ENCODE peak calls at places on chromosomes 7 and 10, in eight cellular contexts. N is CD4-positive, CD25-positive, alpha-beta regulatory T cell; D is astrocyte; G is body of pancreas; A is cardiac muscle cell; K is adrenal gland; Q is brain microvascular endothelial cell; B is right cardiac atrium. M is an unnamed sample. For H3K27me3, the result is how much of the 10 kb centered on the place peaks cover.

GRCh38 chr10:73246322-73246782 is 703 bp downstream of the DNAJC9 start:
- DNase-seq in K (no peak), B (no peak), G (no peak), A (no peak), N (no peak), Q (no peak), D (no peak), M (no peak)

GRCh38 chr7:44382459-44383300 is 57.3 kb upstream of the CAMK2B start:
- DNase-seq in D (no peak), G (no peak), B (peak), K (peak), N (no peak), Q (no peak), A (peak), M (no peak)

GRCh38 chr7:139358541-139359365 is 941 bp upstream of the LUC7L2 start:
- DNase-seq in D (no peak), G (no peak), K (no peak), A (no peak), N (no peak), B (no peak), Q (no peak), M (peak)

GRCh38 chr7:91731962-91732361 is 148.5 kb downstream of the MTERF1 start:
- DNase-seq in K (no peak), Q (no peak), G (no peak), N (no peak), D (no peak), B (no peak), A (peak), M (no peak)

GRCh38 chr7:28957822-28958234 is 302 bp downstream of the TRIL start:
- DNase-seq in D (no peak), G (no peak), A (peak), K (peak), B (no peak), N (no peak), Q (no peak), M (peak)

GRCh38 chr10:69065406-69066361 is 22.2 kb upstream of the SRGN start:
- DNase-seq in D (peak), N (no peak), B (peak), G (peak), Q (peak), A (no peak), K (no peak), M (no peak)

GRCh38 chr10:72259491-72260214 is 14.1 kb upstream of the DDIT4 start:
- DNase-seq in B (no peak), A (no peak), N (no peak), G (no peak), D (peak), K (no peak), Q (peak), M (peak)

GRCh38 chr7:149209518-149210269 is 14.3 kb downstream of the ZNF282 start:
- DNase-seq in K (no peak), B (no peak), Q (peak), D (peak), G (no peak), N (peak), A (peak), M (peak)

GRCh38 chr7:138542183-138542582 is 82.1 kb downstream of the TRIM24 start:
- DNase-seq in D (no peak), B (no peak), N (no peak), G (no peak), Q (no peak), A (no peak), K (no peak), M (no peak)

GRCh38 chr10:7423521-7423920 is 12.7 kb upstream of the SFMBT2 start:
- DNase-seq in N (no peak), D (no peak), B (no peak), G (no peak), A (no peak), Q (no peak), K (no peak), M (no peak)

GRCh38 chr7:130901209-130901783 is 167.3 kb upstream of the KLF14 start:
- DNase-seq in K (no peak), D (peak), B (peak), A (no peak), Q (peak), N (no peak), G (peak), M (peak)

GRCh38 chr7:129772646-129773280 is 161.2 kb downstream of the NRF1 start:
- DNase-seq in K (no peak), A (no peak), D (no peak), Q (no peak), N (no peak), G (no peak), B (no peak), M (no peak)

GRCh38 chr10:32938554-32939061 is 19.4 kb downstream of the ITGB1 start:
- DNase-seq in N (no peak), D (no peak), A (peak), K (peak), B (peak), Q (no peak), G (peak), M (peak)

GRCh38 chr7:76358053-76358477 is 726 bp downstream of the YWHAG start:
- DNase-seq in G (peak), K (peak), D (no peak), N (no peak), B (peak), Q (no peak), A (no peak), M (peak)

GRCh38 chr7:42099076-42099836 is 137.8 kb downstream of the GLI3 start:
- DNase-seq in N (no peak), B (no peak), K (no peak), D (no peak), A (no peak), G (no peak), Q (no peak), M (no peak)

GRCh38 chr10:73590881-73591577 is at the start of gene USP54:
- DNase-seq in K (no peak), N (no peak), A (peak), B (no peak), G (no peak), D (peak), Q (peak), M (no peak)

GRCh38 chr10:6108631-6109443 is 20.0 kb downstream of the RBM17 start:
- DNase-seq in D (peak), Q (no peak), N (peak), K (no peak), A (peak), G (no peak), B (no peak), M (peak)

GRCh38 chr10:120824864-120825263 is 26.3 kb upstream of the WDR11 start:
- DNase-seq in B (no peak), N (no peak), K (peak), D (peak), G (no peak), Q (no peak), A (peak), M (peak)

GRCh38 chr7:107850671-107851070 is 40.3 kb upstream of the DLD start:
- DNase-seq in B (no peak), Q (no peak), A (no peak), N (no peak), K (no peak), G (no peak), D (no peak), M (no peak)
- H3K4me3 ChIP-seq in B (no peak), Q (no peak), A (no peak), N (no peak), K (no peak), G (no peak), D (no peak), M (no peak)

GRCh38 chr10:84221916-84222315 is 3.4 kb downstream of the LRIT2 start:
- DNase-seq in B (no peak), K (no peak), G (no peak), A (no peak), D (no peak), Q (no peak), N (no peak), M (no peak)

GRCh38 chr10:84214612-84215235 is 10.6 kb downstream of the LRIT2 start:
- DNase-seq in Q (no peak), B (no peak), N (no peak), D (no peak), G (no peak), A (no peak), K (no peak), M (peak)

GRCh38 chr10:84214046-84214572 is 11.2 kb downstream of the LRIT2 start:
- DNase-seq in A (no peak), G (no peak), B (no peak), K (no peak), N (no peak), Q (no peak), D (no peak), M (no peak)

GRCh38 chr10:84216834-84217233 is 8.5 kb downstream of the LRIT2 start:
- DNase-seq in Q (no peak), K (no peak), G (no peak), N (no peak), D (no peak), B (no peak), A (no peak), M (no peak)

DNA sequence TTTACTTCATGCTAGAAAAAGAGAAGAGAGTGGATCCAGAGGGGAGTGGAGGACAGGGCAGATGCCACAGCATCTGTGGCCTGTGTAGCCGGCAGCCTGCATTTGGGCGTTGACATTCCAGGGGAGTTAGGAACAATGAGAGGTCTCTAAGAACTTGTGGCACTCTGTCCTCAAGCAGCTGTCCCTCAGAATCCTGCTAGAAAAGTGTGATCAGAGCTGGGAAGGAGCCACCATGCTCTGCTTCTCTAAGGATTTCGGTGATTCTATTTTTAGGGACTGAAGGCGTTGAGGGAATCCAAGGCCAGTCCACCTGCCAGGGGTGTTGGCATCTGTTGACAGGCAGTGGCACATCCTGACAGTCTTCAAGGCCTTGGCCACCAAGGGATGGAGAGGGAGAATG is 7.6 kb downstream of the LRIT2 start:
- DNase-seq in A (no peak), K (no peak), B (no peak), G (no peak), D (no peak), Q (no peak), N (no peak), M (no peak)
- H3K27me3 ChIP-seq in A (under half), K (under half), B (under half), G (under half), D (under half), Q (under half), N (under half), M (under half)

DNA sequence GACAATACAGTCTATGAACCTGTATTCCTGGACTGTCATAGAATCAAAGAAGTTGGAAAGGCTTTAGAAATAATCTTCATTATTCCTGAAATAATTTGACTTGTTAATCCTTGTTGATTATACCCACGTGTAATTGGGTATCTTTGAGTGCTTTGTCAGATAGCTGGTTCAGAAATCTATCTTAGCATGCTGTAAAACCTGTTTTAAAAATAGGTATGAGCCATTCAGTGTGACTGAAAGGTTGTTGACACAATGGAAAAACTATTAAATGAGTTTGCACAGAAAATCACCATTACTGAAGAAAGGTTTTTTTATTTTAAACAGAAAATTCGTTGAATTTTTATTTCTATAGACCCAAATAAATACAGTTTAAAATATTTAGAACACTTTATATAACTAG is 38.7 kb downstream of the PHTF2 start:
- DNase-seq in K (no peak), N (no peak), B (no peak), D (no peak), G (no peak), A (no peak), Q (no peak), M (no peak)
- H3K27ac ChIP-seq in K (no peak), N (no peak), B (no peak), D (no peak), G (peak), A (peak), Q (no peak), M (no peak)

DNA sequence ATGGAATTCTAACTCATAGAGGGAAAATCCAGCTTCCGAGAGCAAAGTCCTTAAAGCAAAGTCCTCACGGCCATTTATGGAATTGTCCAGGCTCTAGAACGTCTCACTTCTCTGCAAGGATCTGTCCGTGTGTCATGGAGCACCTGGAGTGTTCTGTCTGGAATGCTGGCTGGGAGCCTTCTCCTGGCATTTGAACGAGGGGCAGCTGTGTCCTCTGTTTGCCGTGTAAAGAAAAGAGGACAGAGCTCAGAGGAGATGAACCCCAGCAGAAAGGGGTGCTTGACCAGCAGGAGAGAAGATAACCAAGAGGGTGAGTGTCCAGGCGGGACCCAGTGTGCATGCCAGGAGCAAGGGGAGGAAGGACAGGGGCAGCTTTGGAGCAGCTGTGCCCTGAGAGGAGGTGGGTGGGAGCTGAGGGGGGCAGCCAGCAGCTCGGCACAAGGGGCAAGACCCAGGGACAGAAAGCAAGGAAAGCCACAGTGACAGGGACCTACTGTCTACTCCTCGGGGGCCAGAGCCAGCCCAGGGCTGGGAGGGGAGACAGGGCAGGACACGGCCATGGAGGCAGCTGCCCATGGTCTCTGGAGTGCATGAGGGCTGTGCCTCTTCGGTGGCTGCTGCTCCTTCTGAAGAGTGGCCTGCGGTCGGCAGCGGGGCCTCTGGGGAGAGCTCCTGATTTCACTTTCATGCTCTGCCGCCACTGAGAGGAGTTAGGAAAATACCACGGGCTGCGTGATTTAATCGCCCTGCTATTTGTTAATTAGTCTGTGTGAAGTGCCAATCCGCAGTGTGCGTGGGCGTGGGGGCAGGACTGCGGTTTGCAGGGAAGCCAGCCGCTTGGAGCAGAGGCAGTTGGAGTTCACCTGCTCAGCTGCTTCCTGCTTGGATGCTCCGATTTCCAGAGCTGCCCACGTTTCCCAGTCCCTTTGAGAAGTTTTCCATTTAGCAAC is 149.3 kb upstream of the SHH start:
- DNase-seq in K (no peak), Q (peak), N (no peak), A (no peak), D (peak), B (no peak), G (no peak), M (peak)
- H3K4me3 ChIP-seq in K (no peak), Q (no peak), N (no peak), A (no peak), D (no peak), B (no peak), G (no peak), M (no peak)

DNA sequence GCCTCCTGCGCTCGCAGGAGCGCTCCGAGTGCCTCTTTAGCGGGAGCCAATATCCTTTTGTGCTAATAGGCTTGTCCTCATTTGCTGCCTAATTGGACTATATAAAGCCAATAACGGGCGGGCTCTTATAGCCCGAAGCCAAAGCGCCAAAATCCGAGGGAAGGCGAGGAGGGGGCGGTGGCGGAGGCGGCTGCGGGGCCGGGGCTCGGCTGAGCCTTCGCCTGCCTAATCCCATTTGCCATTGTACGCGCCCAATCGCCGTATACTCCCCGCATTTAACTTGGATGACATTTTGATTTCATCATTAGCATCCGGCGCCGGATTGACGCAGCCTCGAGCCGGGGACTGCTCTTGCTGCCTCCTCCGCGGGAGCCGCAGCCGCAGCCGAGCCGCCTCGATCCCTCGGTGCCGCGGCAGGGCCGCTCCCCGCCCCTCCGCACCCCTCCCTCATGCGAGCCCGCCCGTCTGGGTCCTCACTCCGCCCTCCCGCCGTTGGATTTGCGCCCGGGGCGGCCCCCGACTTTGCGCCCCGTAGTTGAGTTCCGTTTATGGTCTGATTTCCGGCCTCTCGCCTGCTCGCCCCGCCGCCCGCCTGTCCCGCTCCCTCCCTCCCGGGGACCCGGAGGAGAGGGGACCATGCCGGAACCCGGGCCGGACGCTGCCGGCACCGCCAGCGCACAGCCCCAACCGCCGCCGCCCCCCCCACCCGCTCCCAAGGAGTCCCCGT is at the start of gene HMX3:
- DNase-seq in A (no peak), G (no peak), N (no peak), Q (no peak), D (no peak), B (peak), K (no peak), M (peak)
- H3K27me3 ChIP-seq in A (half or more), G (half or more), N (under half), Q (half or more), D (half or more), B (under half), K (half or more), M (half or more)

GRCh38 chr7:25647007-25647406 is 418.7 kb upstream of the NPVF start:
- DNase-seq in Q (peak), B (no peak), G (no peak), A (no peak), D (no peak), K (no peak), N (no peak), M (no peak)

GRCh38 chr7:25638590-25638989 is 410.3 kb upstream of the NPVF start:
- DNase-seq in Q (no peak), N (no peak), D (no peak), G (peak), A (no peak), B (peak), K (no peak), M (no peak)

GRCh38 chr7:25643285-25643684 is 415.0 kb upstream of the NPVF start:
- DNase-seq in N (no peak), K (no peak), A (no peak), D (no peak), G (no peak), Q (no peak), B (no peak), M (no peak)

GRCh38 chr7:25643770-25644394 is 415.6 kb upstream of the NPVF start:
- DNase-seq in B (no peak), N (no peak), Q (no peak), A (no peak), D (no peak), K (no peak), G (no peak), M (no peak)

GRCh38 chr7:25642849-25643248 is 414.6 kb upstream of the NPVF start:
- DNase-seq in D (no peak), G (no peak), K (no peak), B (no peak), A (no peak), N (no peak), Q (peak), M (peak)
- H3K27ac ChIP-seq in D (no peak), G (no peak), K (no peak), B (no peak), A (no peak), N (no peak), Q (no peak), M (no peak)